ENCODE peak calls at places on chromosomes 7 and 10, in six cellular contexts. One of them, this sample, is unnamed.

GRCh38 chr10:34699904-34700303 is 115.2 kb downstream of the PARD3 start:
- DNase-seq in activated naive CD4-positive, alpha-beta T cell: no peak
- DNase-seq in PC-9: no peak
- DNase-seq in stimulated activated CD4-positive, alpha-beta T cell treated with anti-CD3 and anti-CD28 coated beads, Interleukin-1b, Interleukin-23, amount 100 ng/mL, for 1 hour: no peak
- DNase-seq in WTC11: no peak
- DNase-seq in NAMALWA: no peak
- DNase-seq in this sample: no peak

GRCh38 chr7:36781011-36781738 is 56.9 kb upstream of the AOAH start:
- DNase-seq in activated naive CD4-positive, alpha-beta T cell: peak; percentile 8
- DNase-seq in PC-9: no peak
- DNase-seq in stimulated activated CD4-positive, alpha-beta T cell treated with anti-CD3 and anti-CD28 coated beads, Interleukin-1b, Interleukin-23, amount 100 ng/mL, for 1 hour: no peak
- DNase-seq in WTC11: no peak
- DNase-seq in NAMALWA: no peak
- DNase-seq in this sample: no peak

GRCh38 chr7:142586611-142587010 is 162.7 kb upstream of the PRSS1 start:
- DNase-seq in activated naive CD4-positive, alpha-beta T cell: no peak
- DNase-seq in PC-9: no peak
- DNase-seq in stimulated activated CD4-positive, alpha-beta T cell treated with anti-CD3 and anti-CD28 coated beads, Interleukin-1b, Interleukin-23, amount 100 ng/mL, for 1 hour: no peak
- DNase-seq in WTC11: no peak
- DNase-seq in NAMALWA: no peak
- DNase-seq in this sample: no peak

GRCh38 chr7:5494320-5494682 is 70.7 kb upstream of the TNRC18 start:
- DNase-seq in activated naive CD4-positive, alpha-beta T cell: no peak
- DNase-seq in PC-9: no peak
- DNase-seq in stimulated activated CD4-positive, alpha-beta T cell treated with anti-CD3 and anti-CD28 coated beads, Interleukin-1b, Interleukin-23, amount 100 ng/mL, for 1 hour: no peak
- DNase-seq in WTC11: no peak
- DNase-seq in NAMALWA: no peak
- DNase-seq in this sample: no peak

GRCh38 chr10:15791816-15792524 is 68.3 kb downstream of the MINDY3 start:
- DNase-seq in activated naive CD4-positive, alpha-beta T cell: no peak
- DNase-seq in PC-9: no peak
- DNase-seq in stimulated activated CD4-positive, alpha-beta T cell treated with anti-CD3 and anti-CD28 coated beads, Interleukin-1b, Interleukin-23, amount 100 ng/mL, for 1 hour: no peak
- DNase-seq in WTC11: no peak
- DNase-seq in NAMALWA: no peak
- DNase-seq in this sample: no peak

GRCh38 chr7:100752994-100753393 is 19.6 kb downstream of the ZAN start:
- DNase-seq in activated naive CD4-positive, alpha-beta T cell: no peak
- DNase-seq in PC-9: no peak
- DNase-seq in stimulated activated CD4-positive, alpha-beta T cell treated with anti-CD3 and anti-CD28 coated beads, Interleukin-1b, Interleukin-23, amount 100 ng/mL, for 1 hour: no peak
- DNase-seq in WTC11: no peak
- DNase-seq in NAMALWA: no peak
- DNase-seq in this sample: no peak

GRCh38 chr10:4453950-4454349 is 372.1 kb upstream of the AKR1E2 start:
- DNase-seq in activated naive CD4-positive, alpha-beta T cell: no peak
- DNase-seq in PC-9: no peak
- DNase-seq in stimulated activated CD4-positive, alpha-beta T cell treated with anti-CD3 and anti-CD28 coated beads, Interleukin-1b, Interleukin-23, amount 100 ng/mL, for 1 hour: no peak
- DNase-seq in WTC11: no peak
- DNase-seq in NAMALWA: no peak
- DNase-seq in this sample: no peak

GRCh38 chr7:64642875-64643274 is 23.1 kb upstream of the ZNF107 start:
- DNase-seq in activated naive CD4-positive, alpha-beta T cell: no peak
- DNase-seq in PC-9: no peak
- DNase-seq in stimulated activated CD4-positive, alpha-beta T cell treated with anti-CD3 and anti-CD28 coated beads, Interleukin-1b, Interleukin-23, amount 100 ng/mL, for 1 hour: no peak
- DNase-seq in WTC11: no peak
- DNase-seq in NAMALWA: no peak
- DNase-seq in this sample: no peak

GRCh38 chr10:26579256-26580063 is 118.0 kb upstream of the PDSS1 start:
- DNase-seq in activated naive CD4-positive, alpha-beta T cell: no peak
- DNase-seq in PC-9: no peak
- DNase-seq in stimulated activated CD4-positive, alpha-beta T cell treated with anti-CD3 and anti-CD28 coated beads, Interleukin-1b, Interleukin-23, amount 100 ng/mL, for 1 hour: no peak
- DNase-seq in WTC11: peak; percentile 39
- DNase-seq in NAMALWA: no peak
- DNase-seq in this sample: no peak

GRCh38 chr10:119667562-119668328 is 16.6 kb downstream of the BAG3 start:
- DNase-seq in activated naive CD4-positive, alpha-beta T cell: no peak
- DNase-seq in PC-9: peak; percentile 93
- DNase-seq in stimulated activated CD4-positive, alpha-beta T cell treated with anti-CD3 and anti-CD28 coated beads, Interleukin-1b, Interleukin-23, amount 100 ng/mL, for 1 hour: no peak
- DNase-seq in WTC11: no peak
- DNase-seq in NAMALWA: no peak
- DNase-seq in this sample: no peak

GRCh38 chr10:86959737-86960002 is 1.3 kb downstream of the SNCG start:
- DNase-seq in activated naive CD4-positive, alpha-beta T cell: no peak
- DNase-seq in PC-9: no peak
- DNase-seq in stimulated activated CD4-positive, alpha-beta T cell treated with anti-CD3 and anti-CD28 coated beads, Interleukin-1b, Interleukin-23, amount 100 ng/mL, for 1 hour: no peak
- DNase-seq in WTC11: no peak
- DNase-seq in NAMALWA: no peak
- DNase-seq in this sample: no peak

GRCh38 chr7:121831320-121831719 is 41.6 kb upstream of the PTPRZ1 start:
- DNase-seq in activated naive CD4-positive, alpha-beta T cell: no peak
- DNase-seq in PC-9: no peak
- DNase-seq in stimulated activated CD4-positive, alpha-beta T cell treated with anti-CD3 and anti-CD28 coated beads, Interleukin-1b, Interleukin-23, amount 100 ng/mL, for 1 hour: no peak
- DNase-seq in WTC11: no peak
- DNase-seq in NAMALWA: no peak
- DNase-seq in this sample: no peak

GRCh38 chr7:22715969-22716368 is 11.0 kb upstream of the IL6 start:
- DNase-seq in activated naive CD4-positive, alpha-beta T cell: no peak
- DNase-seq in PC-9: no peak
- DNase-seq in stimulated activated CD4-positive, alpha-beta T cell treated with anti-CD3 and anti-CD28 coated beads, Interleukin-1b, Interleukin-23, amount 100 ng/mL, for 1 hour: no peak
- DNase-seq in WTC11: no peak
- DNase-seq in NAMALWA: no peak
- DNase-seq in this sample: no peak

GRCh38 chr10:131908151-131908550 is 7.3 kb downstream of the PPP2R2D start:
- DNase-seq in activated naive CD4-positive, alpha-beta T cell: no peak
- DNase-seq in PC-9: no peak
- DNase-seq in stimulated activated CD4-positive, alpha-beta T cell treated with anti-CD3 and anti-CD28 coated beads, Interleukin-1b, Interleukin-23, amount 100 ng/mL, for 1 hour: no peak
- DNase-seq in WTC11: no peak
- DNase-seq in NAMALWA: no peak
- DNase-seq in this sample: no peak

GRCh38 chr10:119313645-119314044 is 106.3 kb downstream of the GRK5 start:
- DNase-seq in activated naive CD4-positive, alpha-beta T cell: no peak
- DNase-seq in PC-9: no peak
- DNase-seq in stimulated activated CD4-positive, alpha-beta T cell treated with anti-CD3 and anti-CD28 coated beads, Interleukin-1b, Interleukin-23, amount 100 ng/mL, for 1 hour: no peak
- DNase-seq in WTC11: no peak
- DNase-seq in NAMALWA: peak; percentile 48
- DNase-seq in this sample: no peak

GRCh38 chr7:158802535-158803199 is 26.6 kb downstream of the ESYT2 start:
- DNase-seq in activated naive CD4-positive, alpha-beta T cell: no peak
- DNase-seq in PC-9: peak; percentile 99
- DNase-seq in stimulated activated CD4-positive, alpha-beta T cell treated with anti-CD3 and anti-CD28 coated beads, Interleukin-1b, Interleukin-23, amount 100 ng/mL, for 1 hour: no peak
- DNase-seq in WTC11: no peak
- DNase-seq in NAMALWA: no peak
- DNase-seq in this sample: no peak

GRCh38 chr7:95867309-95867708 is 95.0 kb downstream of the DYNC1I1 start:
- DNase-seq in activated naive CD4-positive, alpha-beta T cell: no peak
- DNase-seq in PC-9: no peak
- DNase-seq in stimulated activated CD4-positive, alpha-beta T cell treated with anti-CD3 and anti-CD28 coated beads, Interleukin-1b, Interleukin-23, amount 100 ng/mL, for 1 hour: no peak
- DNase-seq in WTC11: peak; percentile 36
- DNase-seq in NAMALWA: no peak
- DNase-seq in this sample: no peak

GRCh38 chr7:99359465-99360154 is 14.9 kb upstream of the ARPC1B start:
- DNase-seq in activated naive CD4-positive, alpha-beta T cell: no peak
- DNase-seq in PC-9: no peak
- DNase-seq in stimulated activated CD4-positive, alpha-beta T cell treated with anti-CD3 and anti-CD28 coated beads, Interleukin-1b, Interleukin-23, amount 100 ng/mL, for 1 hour: no peak
- DNase-seq in WTC11: peak; percentile 47
- DNase-seq in NAMALWA: no peak
- DNase-seq in this sample: no peak

GRCh38 chr7:155136619-155137243 is 66.6 kb downstream of the HTR5A start:
- DNase-seq in activated naive CD4-positive, alpha-beta T cell: no peak
- DNase-seq in PC-9: no peak
- DNase-seq in stimulated activated CD4-positive, alpha-beta T cell treated with anti-CD3 and anti-CD28 coated beads, Interleukin-1b, Interleukin-23, amount 100 ng/mL, for 1 hour: no peak
- DNase-seq in WTC11: no peak
- DNase-seq in NAMALWA: no peak
- DNase-seq in this sample: no peak

GRCh38 chr10:22320591-22321155 is at the start of gene BMI1:
- DNase-seq in activated naive CD4-positive, alpha-beta T cell: peak; percentile 63
- DNase-seq in PC-9: no peak
- DNase-seq in stimulated activated CD4-positive, alpha-beta T cell treated with anti-CD3 and anti-CD28 coated beads, Interleukin-1b, Interleukin-23, amount 100 ng/mL, for 1 hour: no peak
- DNase-seq in WTC11: peak; percentile 54
- DNase-seq in NAMALWA: peak; percentile 61
- DNase-seq in this sample: peak; percentile 55

This sample was measured in OCI-LY7.